ENCODE peak calls at places on chromosome 12, in four cellular contexts. One of them, this sample, is unnamed.

GRCh38 chr12:70393787-70394519 is 27.9 kb downstream of the KCNMB4 start:
- DNase-seq in mammary epithelial cell: peak
- DNase-seq in CD4-positive, alpha-beta T cell: no peak
- DNase-seq in heart right ventricle: no peak
- DNase-seq in this sample: no peak

GRCh38 chr12:64175254-64175945 is 46.7 kb downstream of the KICS2 start:
- DNase-seq in heart right ventricle: no peak
- DNase-seq in mammary epithelial cell: no peak
- DNase-seq in CD4-positive, alpha-beta T cell: no peak
- DNase-seq in this sample: no peak

GRCh38 chr12:12877789-12878455 is 13.4 kb upstream of the GPRC5A start:
- DNase-seq in CD4-positive, alpha-beta T cell: no peak
- DNase-seq in heart right ventricle: no peak
- DNase-seq in mammary epithelial cell: no peak
- DNase-seq in this sample: no peak

GRCh38 chr12:58443273-58443980 is 476.9 kb downstream of the LRIG3 start:
- DNase-seq in CD4-positive, alpha-beta T cell: no peak
- DNase-seq in mammary epithelial cell: peak
- DNase-seq in heart right ventricle: no peak
- DNase-seq in this sample: no peak

GRCh38 chr12:2759733-2760132 is 35.0 kb upstream of the FKBP4 start:
- DNase-seq in heart right ventricle: no peak
- DNase-seq in CD4-positive, alpha-beta T cell: no peak
- DNase-seq in mammary epithelial cell: no peak
- DNase-seq in this sample: no peak

GRCh38 chr12:114732426-114733030 is 48.6 kb upstream of the TBX3 start:
- DNase-seq in heart right ventricle: no peak
- DNase-seq in CD4-positive, alpha-beta T cell: no peak
- DNase-seq in mammary epithelial cell: no peak
- DNase-seq in this sample: no peak

GRCh38 chr12:51954465-51955361 is 3.2 kb downstream of the ACVR1B start:
- DNase-seq in heart right ventricle: no peak
- DNase-seq in mammary epithelial cell: peak
- DNase-seq in CD4-positive, alpha-beta T cell: no peak
- DNase-seq in this sample: no peak

GRCh38 chr12:96221391-96221790 is 27.2 kb downstream of the ELK3 start:
- DNase-seq in heart right ventricle: no peak
- DNase-seq in mammary epithelial cell: no peak
- DNase-seq in CD4-positive, alpha-beta T cell: no peak
- DNase-seq in this sample: no peak

GRCh38 chr12:28202374-28203130 is 12.3 kb downstream of the CCDC91 start:
- DNase-seq in heart right ventricle: no peak
- DNase-seq in mammary epithelial cell: no peak
- DNase-seq in CD4-positive, alpha-beta T cell: no peak
- DNase-seq in this sample: no peak

GRCh38 chr12:2263921-2264320 is 211.1 kb downstream of the CACNA1C start:
- DNase-seq in mammary epithelial cell: no peak
- DNase-seq in CD4-positive, alpha-beta T cell: no peak
- DNase-seq in heart right ventricle: no peak
- DNase-seq in this sample: no peak

GRCh38 chr12:45878630-45879255 is 111.6 kb downstream of the SCAF11 start:
- DNase-seq in CD4-positive, alpha-beta T cell: peak
- DNase-seq in heart right ventricle: no peak
- DNase-seq in mammary epithelial cell: no peak
- DNase-seq in this sample: no peak
- H3K27ac ChIP-seq in CD4-positive, alpha-beta T cell: no peak
- H3K27ac ChIP-seq in heart right ventricle: peak
- H3K27ac ChIP-seq in mammary epithelial cell: no peak
- H3K27ac ChIP-seq in this sample: peak

GRCh38 chr12:31958601-31959000 is 614 bp upstream of the RESF1 start:
- DNase-seq in CD4-positive, alpha-beta T cell: no peak
- DNase-seq in heart right ventricle: no peak
- DNase-seq in mammary epithelial cell: no peak
- DNase-seq in this sample: no peak
- H3K27ac ChIP-seq in CD4-positive, alpha-beta T cell: peak
- H3K27ac ChIP-seq in heart right ventricle: peak
- H3K27ac ChIP-seq in mammary epithelial cell: no peak
- H3K27ac ChIP-seq in this sample: peak

DNA sequence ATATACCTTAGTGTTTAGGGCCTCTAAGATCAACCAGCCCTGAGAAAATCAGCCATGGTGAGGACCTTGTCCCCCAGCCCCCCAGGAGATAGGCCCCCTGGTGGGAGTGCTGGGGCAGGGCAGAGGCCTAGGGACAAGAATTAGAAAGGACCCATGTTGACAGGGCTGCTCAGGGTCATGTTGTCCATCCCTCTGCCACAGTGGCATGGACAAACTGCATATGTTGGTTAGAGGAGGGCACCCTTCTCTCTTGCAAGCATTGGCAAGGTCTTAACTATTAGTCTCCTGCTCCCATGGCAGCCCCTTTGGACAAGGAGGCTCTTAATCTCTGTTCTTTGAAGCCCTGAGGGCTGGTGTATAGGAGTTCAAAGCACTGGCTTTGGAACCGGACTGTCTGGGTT is 755 bp upstream of the PTPN6 start:
- DNase-seq in CD4-positive, alpha-beta T cell: no peak
- DNase-seq in mammary epithelial cell: no peak
- DNase-seq in heart right ventricle: no peak
- DNase-seq in this sample: no peak
- H3K27ac ChIP-seq in CD4-positive, alpha-beta T cell: peak
- H3K27ac ChIP-seq in mammary epithelial cell: no peak
- H3K27ac ChIP-seq in heart right ventricle: no peak
- H3K27ac ChIP-seq in this sample: peak

DNA sequence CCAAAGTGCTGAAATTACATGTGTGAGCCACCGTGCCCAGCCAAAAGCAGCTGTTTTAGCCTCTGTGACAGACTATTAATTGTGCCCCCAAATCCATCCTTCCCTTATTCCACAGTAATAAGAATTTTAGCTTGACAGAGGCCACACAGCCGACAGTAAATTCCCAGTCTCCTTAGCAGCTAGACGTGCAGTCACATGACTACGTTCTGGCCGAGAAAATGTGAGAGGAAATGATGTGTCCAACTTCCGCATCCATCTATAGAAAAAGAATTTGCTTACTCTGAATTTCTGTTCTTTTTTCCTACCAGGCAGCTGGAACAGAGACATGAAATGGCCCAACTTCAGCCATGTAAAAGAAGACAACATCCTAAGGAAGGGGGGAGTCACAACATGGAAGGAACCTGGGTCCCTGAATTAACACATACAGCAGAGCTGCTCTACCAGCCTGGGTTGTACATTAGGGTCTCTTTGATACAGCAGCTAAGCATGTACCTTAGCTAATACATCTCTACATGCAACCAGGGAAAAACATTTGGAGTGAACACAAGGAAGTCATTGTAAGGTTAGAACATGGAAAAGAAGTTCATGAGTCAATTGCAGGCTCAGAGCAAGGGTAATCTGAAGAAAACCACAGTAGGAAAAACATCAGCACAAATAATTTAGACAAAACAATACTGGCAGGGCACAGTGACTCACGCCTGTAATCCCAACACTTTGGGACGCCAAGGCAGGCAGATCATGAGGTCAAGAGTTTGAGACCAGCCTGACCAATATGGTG is 35.5 kb downstream of the CIT start:
- DNase-seq in mammary epithelial cell: peak
- DNase-seq in CD4-positive, alpha-beta T cell: no peak
- DNase-seq in heart right ventricle: no peak
- DNase-seq in this sample: no peak
- H3K27ac ChIP-seq in mammary epithelial cell: no peak
- H3K27ac ChIP-seq in CD4-positive, alpha-beta T cell: no peak
- H3K27ac ChIP-seq in heart right ventricle: no peak
- H3K27ac ChIP-seq in this sample: no peak

GRCh38 chr12:53727310-53728041 is at the start of gene CALCOCO1:
- DNase-seq in mammary epithelial cell: peak
- DNase-seq in CD4-positive, alpha-beta T cell: peak
- DNase-seq in heart right ventricle: peak
- DNase-seq in this sample: peak

GRCh38 chr12:53726342-53726741 is 910 bp downstream of the CALCOCO1 start:
- DNase-seq in CD4-positive, alpha-beta T cell: no peak
- DNase-seq in mammary epithelial cell: peak
- DNase-seq in heart right ventricle: no peak
- DNase-seq in this sample: no peak

GRCh38 chr12:53726946-53727309 is 324 bp downstream of the CALCOCO1 start:
- DNase-seq in CD4-positive, alpha-beta T cell: no peak
- DNase-seq in mammary epithelial cell: peak
- DNase-seq in heart right ventricle: no peak
- DNase-seq in this sample: no peak

GRCh38 chr12:53729659-53730058 is 2.4 kb upstream of the CALCOCO1 start:
- DNase-seq in CD4-positive, alpha-beta T cell: no peak
- DNase-seq in mammary epithelial cell: peak
- DNase-seq in heart right ventricle: no peak
- DNase-seq in this sample: no peak

DNA sequence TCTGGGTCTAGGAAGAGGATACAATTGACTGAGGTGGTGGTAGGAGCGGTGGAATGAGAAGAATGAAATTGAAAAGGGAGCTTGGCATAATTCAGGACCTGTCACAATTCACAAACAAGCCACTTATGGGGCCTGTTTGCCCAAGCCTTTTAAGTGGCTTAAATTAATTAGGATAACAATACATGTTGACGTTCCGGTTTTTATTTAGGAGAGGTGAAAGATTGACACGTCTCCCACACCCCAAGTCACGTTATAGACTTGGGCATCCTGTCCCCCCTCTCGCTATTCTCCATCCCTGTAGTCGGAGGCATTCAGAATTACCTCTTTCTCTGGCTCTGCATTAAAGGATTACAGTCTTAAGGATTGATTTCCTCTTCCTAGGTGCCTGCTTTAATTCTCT is 954 bp upstream of the CALCOCO1 start:
- DNase-seq in CD4-positive, alpha-beta T cell: no peak
- DNase-seq in heart right ventricle: no peak
- DNase-seq in mammary epithelial cell: no peak
- DNase-seq in this sample: no peak
- H3K27ac ChIP-seq in CD4-positive, alpha-beta T cell: peak
- H3K27ac ChIP-seq in heart right ventricle: peak
- H3K27ac ChIP-seq in mammary epithelial cell: no peak
- H3K27ac ChIP-seq in this sample: peak

GRCh38 chr12:131828671-131829350 is 618 bp downstream of the MMP17 start:
- DNase-seq in heart right ventricle: no peak
- DNase-seq in CD4-positive, alpha-beta T cell: no peak
- DNase-seq in mammary epithelial cell: peak
- DNase-seq in this sample: no peak
- H3K27ac ChIP-seq in heart right ventricle: peak
- H3K27ac ChIP-seq in CD4-positive, alpha-beta T cell: no peak
- H3K27ac ChIP-seq in mammary epithelial cell: no peak
- H3K27ac ChIP-seq in this sample: no peak

GRCh38 chr12:26991826-26992225 is 22.4 kb downstream of the TM7SF3 start:
- DNase-seq in mammary epithelial cell: no peak
- DNase-seq in heart right ventricle: no peak
- DNase-seq in CD4-positive, alpha-beta T cell: no peak
- DNase-seq in this sample: no peak
- H3K27ac ChIP-seq in mammary epithelial cell: no peak
- H3K27ac ChIP-seq in heart right ventricle: no peak
- H3K27ac ChIP-seq in CD4-positive, alpha-beta T cell: no peak
- H3K27ac ChIP-seq in this sample: no peak